ENCODE peak calls at places on chromosomes 7 and 10, in five cellular contexts. C is activated CD4-positive, alpha-beta T cell treated with anti-CD3 and anti-CD28 coated beads for 1 hour; P is amygdala; E is non-pigmented ciliary epithelial cell; H is GM12865. D is an unnamed sample.
A peak's percentile ranks its signal among the peaks of the same experiment; 100 is the strongest.

GRCh38 chr10:14244801-14245211 is 85.9 kb downstream of the FRMD4A start:
- DNase-seq in P (no peak), C (no peak), E (no peak), H (no peak), D (no peak)

GRCh38 chr7:113796557-113796956 is 122.3 kb downstream of the PPP1R3A start:
- DNase-seq in E (peak; percentile 85), P (no peak), C (no peak), H (no peak), D (no peak)

GRCh38 chr10:112791447-112791846 is 158.6 kb upstream of the TCF7L2 start:
- DNase-seq in C (no peak), P (no peak), H (no peak), E (no peak), D (no peak)

GRCh38 chr7:125661006-125661405 is 731.4 kb upstream of the POT1 start:
- DNase-seq in H (no peak), E (no peak), P (no peak), C (no peak), D (no peak)

GRCh38 chr7:38317457-38318037 is 44.1 kb upstream of the TARP start:
- DNase-seq in H (peak; percentile 60), P (no peak), E (no peak), C (no peak), D (no peak)

GRCh38 chr7:66758964-66759628 is 18.6 kb downstream of the RABGEF1 start:
- DNase-seq in E (no peak), H (peak; percentile 74), P (no peak), C (no peak), D (no peak)

GRCh38 chr7:111992601-111993000 is 213.6 kb downstream of the DOCK4 start:
- DNase-seq in H (no peak), P (no peak), C (no peak), E (no peak), D (no peak)

GRCh38 chr7:9937944-9938631 is 1035.6 kb upstream of the PHF14 start:
- DNase-seq in C (no peak), E (peak; percentile 35), H (no peak), P (no peak), D (no peak)

GRCh38 chr7:45147858-45148652 is 9.5 kb upstream of the RAMP3 start:
- DNase-seq in C (no peak), P (no peak), E (no peak), H (no peak), D (no peak)

GRCh38 chr7:142892941-142893340 is 7.4 kb upstream of the TRPV6 start:
- DNase-seq in P (no peak), E (no peak), C (no peak), H (no peak), D (no peak)

GRCh38 chr10:35592421-35592820 is 12.7 kb upstream of the GJD4 start:
- DNase-seq in P (no peak), E (no peak), C (no peak), H (no peak), D (no peak)

GRCh38 chr10:14659626-14660196 is 115.0 kb downstream of the FAM107B start:
- DNase-seq in E (no peak), H (peak; percentile 93), P (no peak), C (no peak), D (no peak)

GRCh38 chr10:99733366-99733765 is 1.3 kb downstream of the CUTC start:
- DNase-seq in C (no peak), E (no peak), P (no peak), H (peak; percentile 5), D (no peak)

GRCh38 chr7:148153611-148154010 is 437.0 kb upstream of the C7orf33 start:
- DNase-seq in H (no peak), C (no peak), E (no peak), P (no peak), D (no peak)

GRCh38 chr7:1846331-1847065 is 176.4 kb downstream of the ELFN1 start:
- DNase-seq in C (no peak), H (no peak), E (no peak), P (no peak), D (no peak)

GRCh38 chr7:28868700-28869099 is 89.4 kb downstream of the TRIL start:
- DNase-seq in C (no peak), E (no peak), H (no peak), P (no peak), D (no peak)

GRCh38 chr7:138919912-138920311 is 61.3 kb downstream of the KIAA1549 start:
- DNase-seq in C (no peak), E (no peak), H (no peak), P (no peak), D (no peak)

GRCh38 chr10:4825868-4826787 is at the start of gene AKR1E2:
- DNase-seq in P (no peak), C (peak; percentile 79), E (peak; percentile 84), H (no peak), D (peak; percentile 56)

GRCh38 chr7:50704844-50705243 is 77.9 kb downstream of the GRB10 start:
- DNase-seq in H (no peak), P (no peak), E (no peak), C (no peak), D (no peak)

GRCh38 chr7:137269240-137269639 is 74.3 kb downstream of the PTN start:
- DNase-seq in H (peak; percentile 50), P (no peak), C (no peak), E (no peak), D (no peak)

GRCh38 chr10:34194259-34194658 is 620.8 kb downstream of the PARD3 start:
- DNase-seq in P (no peak), H (no peak), E (peak; percentile 23), C (no peak), D (no peak)

GRCh38 chr10:132810141-132810806 is 24.3 kb upstream of the NKX6-2 start:
- DNase-seq in C (no peak), P (no peak), H (no peak), E (no peak), D (no peak)

D was measured in hippocampal formation.